ENCODE peak calls at places on chromosomes 5 and 9, in five cellular contexts. G, M, U, R and J are unnamed samples.

GRCh38 chr5:98543490-98543889 is 230.0 kb upstream of the RGMB start:
- DNase-seq in G (no peak), M (no peak), U (no peak), R (no peak), J (no peak)

GRCh38 chr9:34457266-34458012 is 931 bp downstream of the FAM219A start:
- DNase-seq in G (peak; percentile 22), M (peak; percentile 88), U (peak; percentile 69), R (no peak), J (peak; percentile 21)

GRCh38 chr9:87276327-87276841 is 221.3 kb upstream of the DAPK1 start:
- DNase-seq in G (no peak), M (no peak), U (no peak), R (no peak), J (no peak)

GRCh38 chr5:466661-467310 is 23.8 kb downstream of the EXOC3 start:
- DNase-seq in G (no peak), M (peak; percentile 60), U (peak; percentile 47), R (no peak), J (no peak)

GRCh38 chr5:74182603-74183002 is 457.9 kb downstream of the ENC1 start:
- DNase-seq in G (no peak), M (no peak), U (no peak), R (no peak), J (no peak)

GRCh38 chr5:108769352-108769751 is 21.7 kb downstream of the FER start:
- DNase-seq in G (no peak), M (no peak), U (no peak), R (no peak), J (no peak)

GRCh38 chr5:127961006-127961763 is 122.4 kb upstream of the SLC12A2 start:
- DNase-seq in G (no peak), M (no peak), U (no peak), R (no peak), J (no peak)

GRCh38 chr9:123434619-123435240 is 78.7 kb downstream of the CRB2 start:
- DNase-seq in G (no peak), M (no peak), U (peak; percentile 27), R (no peak), J (no peak)

GRCh38 chr5:126354012-126354856 is 69.0 kb upstream of the GRAMD2B start:
- DNase-seq in G (no peak), M (no peak), U (no peak), R (peak; percentile 88), J (no peak)

GRCh38 chr5:139063664-139064054 is 134.5 kb downstream of the SIL1 start:
- DNase-seq in G (no peak), M (no peak), U (no peak), R (no peak), J (no peak)

GRCh38 chr5:666816-667498 is 26.2 kb downstream of the TPPP start:
- DNase-seq in G (no peak), M (peak; percentile 72), U (no peak), R (no peak), J (no peak)

GRCh38 chr5:179176571-179177230 is 116.5 kb downstream of the ZNF354C start:
- DNase-seq in G (no peak), M (peak; percentile 41), U (no peak), R (no peak), J (no peak)

GRCh38 chr9:116857321-116857720 is 170.2 kb downstream of the TRIM32 start:
- DNase-seq in G (no peak), M (no peak), U (no peak), R (no peak), J (no peak)

GRCh38 chr5:39555788-39556187 is 131.0 kb upstream of the DAB2 start:
- DNase-seq in G (no peak), M (no peak), U (no peak), R (no peak), J (no peak)

GRCh38 chr5:15585128-15585527 is 85.1 kb downstream of the FBXL7 start:
- DNase-seq in G (no peak), M (no peak), U (no peak), R (no peak), J (no peak)

GRCh38 chr9:81906656-81907055 is 21.6 kb upstream of the SPATA31D4 start:
- DNase-seq in G (no peak), M (no peak), U (no peak), R (no peak), J (no peak)

GRCh38 chr5:178196986-178197385 is 7.3 kb upstream of the HNRNPAB start:
- DNase-seq in G (no peak), M (no peak), U (peak; percentile 30), R (no peak), J (no peak)

GRCh38 chr5:131081371-131081770 is 83.7 kb downstream of the HINT1 start:
- DNase-seq in G (no peak), M (no peak), U (no peak), R (no peak), J (no peak)

GRCh38 chr9:23117621-23118020 is 671.0 kb downstream of the DMRTA1 start:
- DNase-seq in G (no peak), M (no peak), U (no peak), R (peak; percentile 49), J (no peak)

GRCh38 chr9:129237195-129237611 is 59.1 kb upstream of the IER5L start:
- DNase-seq in G (peak; percentile 70), M (peak; percentile 43), U (no peak), R (no peak), J (no peak)

GRCh38 chr5:139638090-139638735 is 9.9 kb upstream of the CXXC5 start:
- DNase-seq in G (no peak), M (peak; percentile 96), U (no peak), R (no peak), J (peak; percentile 61)

GRCh38 chr9:69548676-69549075 is 123.5 kb downstream of the APBA1 start:
- DNase-seq in G (no peak), M (no peak), U (no peak), R (no peak), J (no peak)

GRCh38 chr5:157820593-157821252 is 38.2 kb downstream of the CLINT1 start:
- DNase-seq in G (peak; percentile 15), M (no peak), U (no peak), R (peak; percentile 6), J (no peak)
- H3K27ac ChIP-seq in G (no peak overlapping the region), M (no peak overlapping the region), U (peak overlapping the region; percentile 70), R (no peak overlapping the region), J (no peak overlapping the region)

GRCh38 chr9:98909935-98910334 is 33.8 kb upstream of the COL15A1 start:
- DNase-seq in G (no peak), M (no peak), U (no peak), R (no peak), J (no peak)

GRCh38 chr9:98906273-98907040 is 37.2 kb upstream of the COL15A1 start:
- DNase-seq in G (no peak), M (peak; percentile 90), U (no peak), R (no peak), J (no peak)

GRCh38 chr9:98912450-98912849 is 31.3 kb upstream of the COL15A1 start:
- DNase-seq in G (no peak), M (no peak), U (no peak), R (no peak), J (no peak)

GRCh38 chr9:98907055-98907454 is 36.7 kb upstream of the COL15A1 start:
- DNase-seq in G (no peak), M (no peak), U (no peak), R (no peak), J (no peak)

GRCh38 chr9:98908897-98909634 is 34.6 kb upstream of the COL15A1 start:
- DNase-seq in G (no peak), M (no peak), U (no peak), R (peak; percentile 57), J (no peak)
- H3K4me3 ChIP-seq in G (no peak overlapping the region), M (no peak overlapping the region), U (no peak overlapping the region), R (no peak overlapping the region), J (no peak overlapping the region)

GRCh38 chr5:110075656-110076055 is 385.9 kb downstream of the MAN2A1 start:
- DNase-seq in G (no peak), M (no peak), U (no peak), R (no peak), J (no peak)

GRCh38 chr5:110077147-110077546 is 387.4 kb downstream of the MAN2A1 start:
- DNase-seq in G (no peak), M (no peak), U (no peak), R (no peak), J (no peak)

GRCh38 chr5:110072646-110073045 is 382.9 kb downstream of the MAN2A1 start:
- DNase-seq in G (no peak), M (no peak), U (no peak), R (no peak), J (no peak)

GRCh38 chr5:110070836-110071235 is 381.1 kb downstream of the MAN2A1 start:
- DNase-seq in G (no peak), M (no peak), U (no peak), R (no peak), J (no peak)

DNA sequence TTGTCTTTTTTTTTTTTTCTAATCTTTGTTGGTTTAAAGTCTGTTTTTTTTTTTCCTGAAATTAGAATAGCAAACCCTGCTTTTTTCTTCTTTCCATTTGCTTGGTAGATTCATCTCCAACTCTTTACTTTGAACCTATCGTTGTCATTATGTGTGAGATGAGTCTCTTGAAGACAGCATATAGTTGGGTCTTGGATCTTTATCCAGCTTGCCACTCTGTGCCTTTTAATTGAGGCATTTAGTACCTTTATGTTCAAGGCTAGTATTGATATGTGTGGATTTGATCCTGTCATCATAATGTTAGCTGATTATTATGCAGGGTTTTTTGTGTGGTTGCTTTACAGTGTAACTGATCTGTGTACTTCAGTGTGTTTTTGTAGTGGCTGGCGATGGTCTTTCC is 383.8 kb downstream of the MAN2A1 start:
- DNase-seq in G (no peak), M (no peak), U (no peak), R (no peak), J (no peak)
- H3K9me3 ChIP-seq in G (no peaks in the 10 kb centered on the region), M (peaks cover 15% of the 10 kb centered on the region), U (peaks cover 14% of the 10 kb centered on the region), R (peaks cover 8% of the 10 kb centered on the region), J (peaks cover 4% of the 10 kb centered on the region)

GRCh38 chr5:173089581-173089980 is 33.4 kb downstream of the CREBRF start:
- DNase-seq in G (no peak), M (no peak), U (no peak), R (no peak), J (no peak)

GRCh38 chr5:173090626-173091025 is 34.5 kb downstream of the CREBRF start:
- DNase-seq in G (no peak), M (no peak), U (no peak), R (no peak), J (no peak)

GRCh38 chr5:173094012-173094661 is 38.0 kb downstream of the CREBRF start:
- DNase-seq in G (no peak), M (no peak), U (no peak), R (peak; percentile 48), J (no peak)

GRCh38 chr5:173091981-173092380 is 35.8 kb downstream of the CREBRF start:
- DNase-seq in G (no peak), M (no peak), U (no peak), R (no peak), J (no peak)

DNA sequence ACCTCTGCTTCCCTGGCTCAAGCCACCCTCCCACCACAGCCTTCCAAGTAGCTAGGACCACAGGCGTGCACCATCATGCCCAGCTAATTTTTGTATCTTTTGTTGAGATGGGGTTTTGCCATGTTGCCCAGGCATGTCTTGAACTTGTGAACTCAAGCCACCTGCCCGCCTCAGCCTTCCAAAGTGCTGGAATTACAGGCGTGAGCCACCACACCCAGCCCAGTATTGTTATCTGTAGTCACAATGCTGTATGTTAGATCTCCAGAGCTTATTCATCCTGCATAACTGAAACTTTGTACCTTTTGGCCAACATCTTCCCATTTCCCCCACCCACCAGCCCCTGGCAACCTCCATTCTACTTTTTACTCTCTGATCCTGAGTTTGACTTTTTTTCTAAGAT is 37.4 kb downstream of the CREBRF start:
- DNase-seq in G (no peak), M (no peak), U (no peak), R (no peak), J (no peak)
- H3K27ac ChIP-seq in G (no peak overlapping the region), M (no peak overlapping the region), U (peak overlapping the region; percentile 27), R (no peak overlapping the region), J (peak overlapping the region; percentile 2)